ENCODE peak calls at places on chromosomes 1 and 21, in nine cellular contexts. G is Calu3; L is activated T-cell treated with anti-CD3 and anti-CD28 coated beads for 24 hours; U is stimulated activated CD4-positive, alpha-beta T cell treated with anti-CD3 and anti-CD28 coated beads, Interleukin-1b, Interleukin-23, amount 100 ng/mL, for 4 hours; Q is testis; S is CD8-positive, alpha-beta T cell; Y is ascending aorta; C is neuronal stem cell; E is Karpas-422. N is an unnamed sample.

GRCh38 chr1:38587734-38588133 is 271.8 kb downstream of the RRAGC start:
- DNase-seq in G (no peak), L (no peak), U (no peak), Q (no peak), S (no peak), Y (no peak), C (no peak), E (no peak), N (no peak)

GRCh38 chr1:214028999-214029406 is 41.2 kb downstream of the PROX1 start:
- DNase-seq in G (no peak), L (no peak), U (no peak), Q (no peak), S (no peak), Y (no peak), C (no peak), E (no peak), N (no peak)

GRCh38 chr1:61455400-61455799 is 269.5 kb downstream of the TM2D1 start:
- DNase-seq in G (no peak), L (no peak), U (no peak), Q (no peak), S (no peak), Y (no peak), C (no peak), E (no peak), N (no peak)

GRCh38 chr1:245663841-245664240 is 509.1 kb downstream of the KIF26B start:
- DNase-seq in G (no peak), L (no peak), U (no peak), Q (no peak), S (no peak), Y (no peak), C (no peak), E (no peak), N (no peak)

GRCh38 chr1:36523850-36524249 is 41.1 kb upstream of the CSF3R start:
- DNase-seq in G (no peak), L (peak; percentile 3), U (peak; percentile 5), Q (no peak), S (no peak), Y (no peak), C (no peak), E (no peak), N (no peak)

GRCh38 chr1:156864796-156865195 is 4.1 kb downstream of the NTRK1 start:
- DNase-seq in G (no peak), L (no peak), U (no peak), Q (no peak), S (no peak), Y (no peak), C (no peak), E (no peak), N (no peak)

GRCh38 chr1:29121951-29122661 is 1.6 kb downstream of the TMEM200B start:
- DNase-seq in G (no peak), L (no peak), U (no peak), Q (peak; percentile 85), S (no peak), Y (no peak), C (peak; percentile 46), E (no peak), N (no peak)

GRCh38 chr1:78411707-78412106 is 79.1 kb upstream of the PTGFR start:
- DNase-seq in G (no peak), L (no peak), U (no peak), Q (no peak), S (no peak), Y (no peak), C (no peak), E (no peak), N (no peak)

GRCh38 chr21:26449161-26449560 is 123.9 kb downstream of the CYYR1 start:
- DNase-seq in G (no peak), L (no peak), U (no peak), Q (peak; percentile 64), S (no peak), Y (no peak), C (no peak), E (no peak), N (no peak)

GRCh38 chr21:28111151-28111619 is 881.5 kb downstream of the LTN1 start:
- DNase-seq in G (no peak), L (no peak), U (no peak), Q (peak; percentile 83), S (no peak), Y (no peak), C (no peak), E (no peak), N (no peak)

GRCh38 chr1:78687315-78687714 is 37.7 kb downstream of the IFI44 start:
- DNase-seq in G (no peak), L (no peak), U (no peak), Q (no peak), S (no peak), Y (no peak), C (no peak), E (no peak), N (no peak)

GRCh38 chr1:2229921-2230700 is 2.0 kb downstream of the SKI start:
- DNase-seq in G (peak; percentile 18), L (no peak), U (no peak), Q (peak; percentile 62), S (no peak), Y (no peak), C (no peak), E (no peak), N (no peak)